ENCODE peak calls at places on chromosomes 1 and 21, in ten cellular contexts. One of them, this sample, is unnamed.

GRCh38 chr1:50972766-50973165 is 2.7 kb downstream of the CDKN2C start:
- DNase-seq in H1: no peak
- DNase-seq in neural crest cell: no peak
- DNase-seq in activated T-cell treated with anti-CD3 and anti-CD28 coated beads for 24 hours: no peak
- DNase-seq in ovary: no peak
- DNase-seq in T-helper 2 cell: no peak
- DNase-seq in NCI-H748 treated with DMSO at 0.1 percent for 48 hours: peak; percentile 14
- DNase-seq in left ventricle myocardium inferior: no peak
- DNase-seq in C1 segment of cervical spinal cord: no peak
- DNase-seq in head of caudate nucleus: no peak
- DNase-seq in this sample: no peak

GRCh38 chr1:235865565-235866206 is 1.0 kb downstream of the LYST start:
- DNase-seq in NCI-H748 treated with DMSO at 0.1 percent for 48 hours: no peak
- DNase-seq in C1 segment of cervical spinal cord: no peak
- DNase-seq in H1: no peak
- DNase-seq in left ventricle myocardium inferior: no peak
- DNase-seq in head of caudate nucleus: no peak
- DNase-seq in neural crest cell: no peak
- DNase-seq in activated T-cell treated with anti-CD3 and anti-CD28 coated beads for 24 hours: no peak
- DNase-seq in T-helper 2 cell: no peak
- DNase-seq in ovary: no peak
- DNase-seq in this sample: peak; percentile 10

GRCh38 chr21:40466893-40467483 is 380.0 kb downstream of the DSCAM start:
- DNase-seq in ovary: no peak
- DNase-seq in left ventricle myocardium inferior: no peak
- DNase-seq in head of caudate nucleus: peak; percentile 59
- DNase-seq in H1: no peak
- DNase-seq in C1 segment of cervical spinal cord: no peak
- DNase-seq in T-helper 2 cell: no peak
- DNase-seq in activated T-cell treated with anti-CD3 and anti-CD28 coated beads for 24 hours: no peak
- DNase-seq in NCI-H748 treated with DMSO at 0.1 percent for 48 hours: peak; percentile 33
- DNase-seq in neural crest cell: no peak
- DNase-seq in this sample: peak; percentile 44

GRCh38 chr21:32337206-32337605 is 38.6 kb downstream of the MRAP start:
- DNase-seq in C1 segment of cervical spinal cord: no peak
- DNase-seq in ovary: no peak
- DNase-seq in H1: no peak
- DNase-seq in left ventricle myocardium inferior: no peak
- DNase-seq in T-helper 2 cell: no peak
- DNase-seq in NCI-H748 treated with DMSO at 0.1 percent for 48 hours: no peak
- DNase-seq in head of caudate nucleus: no peak
- DNase-seq in activated T-cell treated with anti-CD3 and anti-CD28 coated beads for 24 hours: no peak
- DNase-seq in neural crest cell: no peak
- DNase-seq in this sample: no peak

GRCh38 chr1:155256101-155256852 is 994 bp upstream of the ENTREP3 start:
- DNase-seq in neural crest cell: no peak
- DNase-seq in ovary: no peak
- DNase-seq in H1: peak; percentile 48
- DNase-seq in NCI-H748 treated with DMSO at 0.1 percent for 48 hours: no peak
- DNase-seq in left ventricle myocardium inferior: no peak
- DNase-seq in T-helper 2 cell: no peak
- DNase-seq in head of caudate nucleus: no peak
- DNase-seq in activated T-cell treated with anti-CD3 and anti-CD28 coated beads for 24 hours: no peak
- DNase-seq in C1 segment of cervical spinal cord: no peak
- DNase-seq in this sample: no peak

GRCh38 chr1:203673550-203674411 is 47.1 kb downstream of the ATP2B4 start:
- DNase-seq in ovary: no peak
- DNase-seq in H1: no peak
- DNase-seq in head of caudate nucleus: no peak
- DNase-seq in left ventricle myocardium inferior: peak; percentile 41
- DNase-seq in neural crest cell: peak; percentile 26
- DNase-seq in NCI-H748 treated with DMSO at 0.1 percent for 48 hours: no peak
- DNase-seq in C1 segment of cervical spinal cord: no peak
- DNase-seq in T-helper 2 cell: peak; percentile 24
- DNase-seq in activated T-cell treated with anti-CD3 and anti-CD28 coated beads for 24 hours: peak; percentile 42
- DNase-seq in this sample: peak; percentile 93

GRCh38 chr1:39898648-39899603 is 2.8 kb downstream of the MYCL start:
- DNase-seq in head of caudate nucleus: peak; percentile 88
- DNase-seq in left ventricle myocardium inferior: no peak
- DNase-seq in NCI-H748 treated with DMSO at 0.1 percent for 48 hours: peak; percentile 96
- DNase-seq in neural crest cell: peak; percentile 74
- DNase-seq in ovary: no peak
- DNase-seq in activated T-cell treated with anti-CD3 and anti-CD28 coated beads for 24 hours: no peak
- DNase-seq in H1: peak; percentile 83
- DNase-seq in C1 segment of cervical spinal cord: peak; percentile 40
- DNase-seq in T-helper 2 cell: no peak
- DNase-seq in this sample: peak; percentile 68

GRCh38 chr1:163296504-163296903 is 25.2 kb upstream of the NUF2 start:
- DNase-seq in activated T-cell treated with anti-CD3 and anti-CD28 coated beads for 24 hours: no peak
- DNase-seq in left ventricle myocardium inferior: no peak
- DNase-seq in neural crest cell: no peak
- DNase-seq in head of caudate nucleus: no peak
- DNase-seq in H1: no peak
- DNase-seq in T-helper 2 cell: no peak
- DNase-seq in ovary: no peak
- DNase-seq in NCI-H748 treated with DMSO at 0.1 percent for 48 hours: no peak
- DNase-seq in C1 segment of cervical spinal cord: no peak
- DNase-seq in this sample: no peak

GRCh38 chr21:44657635-44658183 is at the start of gene KRTAP12-3:
- DNase-seq in ovary: no peak
- DNase-seq in NCI-H748 treated with DMSO at 0.1 percent for 48 hours: no peak
- DNase-seq in T-helper 2 cell: no peak
- DNase-seq in left ventricle myocardium inferior: no peak
- DNase-seq in H1: no peak
- DNase-seq in C1 segment of cervical spinal cord: no peak
- DNase-seq in activated T-cell treated with anti-CD3 and anti-CD28 coated beads for 24 hours: no peak
- DNase-seq in neural crest cell: no peak
- DNase-seq in head of caudate nucleus: no peak
- DNase-seq in this sample: no peak

GRCh38 chr1:21933397-21934248 is 3.5 kb downstream of the HSPG2 start:
- DNase-seq in C1 segment of cervical spinal cord: no peak
- DNase-seq in ovary: no peak
- DNase-seq in NCI-H748 treated with DMSO at 0.1 percent for 48 hours: no peak
- DNase-seq in activated T-cell treated with anti-CD3 and anti-CD28 coated beads for 24 hours: no peak
- DNase-seq in T-helper 2 cell: no peak
- DNase-seq in left ventricle myocardium inferior: peak; percentile 77
- DNase-seq in head of caudate nucleus: no peak
- DNase-seq in H1: no peak
- DNase-seq in neural crest cell: no peak
- DNase-seq in this sample: peak; percentile 87

GRCh38 chr1:1627842-1628655 is 3.9 kb upstream of the MMP23B start:
- DNase-seq in NCI-H748 treated with DMSO at 0.1 percent for 48 hours: no peak
- DNase-seq in C1 segment of cervical spinal cord: no peak
- DNase-seq in left ventricle myocardium inferior: no peak
- DNase-seq in T-helper 2 cell: no peak
- DNase-seq in neural crest cell: no peak
- DNase-seq in ovary: peak; percentile 49
- DNase-seq in head of caudate nucleus: no peak
- DNase-seq in activated T-cell treated with anti-CD3 and anti-CD28 coated beads for 24 hours: no peak
- DNase-seq in H1: no peak
- DNase-seq in this sample: no peak

GRCh38 chr1:38719880-38720279 is 139.7 kb downstream of the RRAGC start:
- DNase-seq in C1 segment of cervical spinal cord: no peak
- DNase-seq in left ventricle myocardium inferior: no peak
- DNase-seq in neural crest cell: no peak
- DNase-seq in head of caudate nucleus: no peak
- DNase-seq in T-helper 2 cell: no peak
- DNase-seq in NCI-H748 treated with DMSO at 0.1 percent for 48 hours: no peak
- DNase-seq in activated T-cell treated with anti-CD3 and anti-CD28 coated beads for 24 hours: no peak
- DNase-seq in H1: no peak
- DNase-seq in ovary: no peak
- DNase-seq in this sample: no peak

GRCh38 chr1:63322944-63323865 is 838 bp downstream of the FOXD3 start:
- DNase-seq in left ventricle myocardium inferior: no peak
- DNase-seq in neural crest cell: peak; percentile 46
- DNase-seq in H1: peak; percentile 82
- DNase-seq in C1 segment of cervical spinal cord: no peak
- DNase-seq in T-helper 2 cell: no peak
- DNase-seq in activated T-cell treated with anti-CD3 and anti-CD28 coated beads for 24 hours: no peak
- DNase-seq in head of caudate nucleus: no peak
- DNase-seq in ovary: no peak
- DNase-seq in NCI-H748 treated with DMSO at 0.1 percent for 48 hours: peak; percentile 51
- DNase-seq in this sample: no peak

GRCh38 chr1:244955661-244956060 is 91.3 kb upstream of the HNRNPU start:
- DNase-seq in T-helper 2 cell: no peak
- DNase-seq in activated T-cell treated with anti-CD3 and anti-CD28 coated beads for 24 hours: no peak
- DNase-seq in H1: no peak
- DNase-seq in NCI-H748 treated with DMSO at 0.1 percent for 48 hours: no peak
- DNase-seq in neural crest cell: no peak
- DNase-seq in left ventricle myocardium inferior: no peak
- DNase-seq in C1 segment of cervical spinal cord: no peak
- DNase-seq in head of caudate nucleus: no peak
- DNase-seq in ovary: no peak
- DNase-seq in this sample: no peak

GRCh38 chr1:168783424-168783823 is 54.4 kb upstream of the DPT start:
- DNase-seq in ovary: no peak
- DNase-seq in head of caudate nucleus: no peak
- DNase-seq in activated T-cell treated with anti-CD3 and anti-CD28 coated beads for 24 hours: no peak
- DNase-seq in H1: no peak
- DNase-seq in C1 segment of cervical spinal cord: no peak
- DNase-seq in T-helper 2 cell: no peak
- DNase-seq in NCI-H748 treated with DMSO at 0.1 percent for 48 hours: no peak
- DNase-seq in neural crest cell: no peak
- DNase-seq in left ventricle myocardium inferior: no peak
- DNase-seq in this sample: no peak

GRCh38 chr1:222288056-222288455 is 259.8 kb downstream of the HHIPL2 start:
- DNase-seq in C1 segment of cervical spinal cord: no peak
- DNase-seq in T-helper 2 cell: no peak
- DNase-seq in ovary: no peak
- DNase-seq in activated T-cell treated with anti-CD3 and anti-CD28 coated beads for 24 hours: no peak
- DNase-seq in neural crest cell: no peak
- DNase-seq in NCI-H748 treated with DMSO at 0.1 percent for 48 hours: no peak
- DNase-seq in left ventricle myocardium inferior: no peak
- DNase-seq in H1: no peak
- DNase-seq in head of caudate nucleus: no peak
- DNase-seq in this sample: peak; percentile 73

GRCh38 chr1:184447651-184448185 is 60.9 kb downstream of the C1orf21 start:
- DNase-seq in neural crest cell: no peak
- DNase-seq in activated T-cell treated with anti-CD3 and anti-CD28 coated beads for 24 hours: no peak
- DNase-seq in left ventricle myocardium inferior: no peak
- DNase-seq in H1: no peak
- DNase-seq in T-helper 2 cell: no peak
- DNase-seq in NCI-H748 treated with DMSO at 0.1 percent for 48 hours: no peak
- DNase-seq in C1 segment of cervical spinal cord: no peak
- DNase-seq in ovary: no peak
- DNase-seq in head of caudate nucleus: no peak
- DNase-seq in this sample: no peak

GRCh38 chr21:36663033-36663855 is 35.7 kb upstream of the SIM2 start:
- DNase-seq in H1: no peak
- DNase-seq in ovary: no peak
- DNase-seq in NCI-H748 treated with DMSO at 0.1 percent for 48 hours: no peak
- DNase-seq in head of caudate nucleus: no peak
- DNase-seq in left ventricle myocardium inferior: no peak
- DNase-seq in activated T-cell treated with anti-CD3 and anti-CD28 coated beads for 24 hours: no peak
- DNase-seq in C1 segment of cervical spinal cord: no peak
- DNase-seq in T-helper 2 cell: no peak
- DNase-seq in neural crest cell: no peak
- DNase-seq in this sample: peak; percentile 57

GRCh38 chr1:23644555-23644866 is 47.1 kb upstream of the RPL11 start:
- DNase-seq in left ventricle myocardium inferior: no peak
- DNase-seq in ovary: no peak
- DNase-seq in neural crest cell: no peak
- DNase-seq in T-helper 2 cell: no peak
- DNase-seq in NCI-H748 treated with DMSO at 0.1 percent for 48 hours: no peak
- DNase-seq in activated T-cell treated with anti-CD3 and anti-CD28 coated beads for 24 hours: no peak
- DNase-seq in C1 segment of cervical spinal cord: no peak
- DNase-seq in head of caudate nucleus: no peak
- DNase-seq in H1: no peak
- DNase-seq in this sample: no peak

This sample was measured in bronchial epithelial cell.